ENCODE peak calls at places on chromosomes 3 and 15, in nine cellular contexts. M is ovary, X is stomach, Y is sigmoid colon, R is A549, Z is SK-N-SH, K is HepG2, A is H1, N is esophagus muscularis mucosa. C is an unnamed sample. For H3K4me1, the result is how much of the 10 kb centered on the place peaks cover.

GRCh38 chr3:37711721-37712120 is 150.0 kb upstream of the CTDSPL start:
- DNase-seq in M (no peak), X (no peak), Y (no peak), R (no peak), Z (no peak), K (no peak), A (no peak), N (no peak), C (no peak)

GRCh38 chr3:69833591-69833990 is 94.3 kb downstream of the MITF start:
- DNase-seq in M (no peak), X (no peak), Y (no peak), R (no peak), Z (no peak), K (no peak), A (no peak), N (no peak), C (no peak)

GRCh38 chr15:94526071-94526689 is 294.8 kb downstream of the MCTP2 start:
- DNase-seq in M (no peak), X (no peak), Y (no peak), R (no peak), Z (no peak), K (no peak), A (no peak), N (no peak), C (no peak)

GRCh38 chr3:107557743-107558142 is 35.0 kb downstream of the BBX start:
- DNase-seq in M (no peak), X (no peak), Y (no peak), R (no peak), Z (no peak), K (no peak), A (no peak), N (no peak), C (no peak)

GRCh38 chr3:61679103-61679502 is 117.7 kb downstream of the PTPRG start:
- DNase-seq in M (no peak), X (no peak), Y (no peak), R (no peak), Z (peak), K (no peak), A (no peak), N (no peak), C (no peak)

GRCh38 chr3:143465638-143466037 is 346.1 kb downstream of the CHST2 start:
- DNase-seq in M (no peak), X (no peak), Y (no peak), R (no peak), Z (no peak), K (no peak), A (no peak), N (no peak), C (no peak)

GRCh38 chr3:138774529-138775253 is 60.0 kb downstream of the PIK3CB start:
- DNase-seq in M (no peak), X (peak), Y (peak), R (peak), Z (peak), K (peak), A (peak), N (no peak), C (no peak)

GRCh38 chr3:189170559-189170958 is 1.2 kb upstream of the TPRG1 start:
- DNase-seq in M (no peak), X (peak), Y (no peak), R (no peak), Z (no peak), K (no peak), A (no peak), N (peak), C (no peak)

GRCh38 chr3:184336484-184337230 is 743 bp upstream of the FAM131A start:
- DNase-seq in M (no peak), X (peak), Y (peak), R (no peak), Z (peak), K (peak), A (peak), N (no peak), C (no peak)

GRCh38 chr3:169619793-169620192 is 43.7 kb downstream of the MECOM start:
- DNase-seq in M (no peak), X (no peak), Y (no peak), R (no peak), Z (no peak), K (no peak), A (no peak), N (no peak), C (no peak)

GRCh38 chr3:184227481-184227935 is 1.9 kb upstream of the VWA5B2 start:
- DNase-seq in M (no peak), X (peak), Y (no peak), R (peak), Z (peak), K (peak), A (peak), N (no peak), C (no peak)

GRCh38 chr3:179666436-179667035 is 13.7 kb downstream of the USP13 start:
- DNase-seq in M (peak), X (peak), Y (no peak), R (no peak), Z (peak), K (no peak), A (peak), N (no peak), C (no peak)

GRCh38 chr3:176074096-176074495 is 1123.2 kb downstream of the TBL1XR1 start:
- DNase-seq in M (no peak), X (no peak), Y (no peak), R (no peak), Z (no peak), K (no peak), A (no peak), N (no peak), C (no peak)

GRCh38 chr3:20930034-20930433 is 744.0 kb upstream of the SGO1 start:
- DNase-seq in M (no peak), X (peak), Y (no peak), R (no peak), Z (peak), K (no peak), A (no peak), N (no peak), C (no peak)

GRCh38 chr3:12993623-12994356 is 79.4 kb downstream of the IQSEC1 start:
- DNase-seq in M (peak), X (peak), Y (peak), R (peak), Z (peak), K (no peak), A (peak), N (no peak), C (no peak)

GRCh38 chr3:79769234-79769633 is 1.4 kb upstream of the ROBO1 start:
- DNase-seq in M (no peak), X (no peak), Y (no peak), R (no peak), Z (no peak), K (no peak), A (no peak), N (no peak), C (no peak)

GRCh38 chr3:99545941-99546580 is 92.3 kb upstream of the COL8A1 start:
- DNase-seq in M (no peak), X (no peak), Y (no peak), R (no peak), Z (no peak), K (no peak), A (no peak), N (no peak), C (no peak)

GRCh38 chr3:160482796-160483195 is 33.2 kb upstream of the TRIM59 start:
- DNase-seq in M (no peak), X (no peak), Y (no peak), R (no peak), Z (no peak), K (no peak), A (no peak), N (no peak), C (no peak)

GRCh38 chr3:49554639-49555265 is 475 bp downstream of the BSN start:
- DNase-seq in M (no peak), X (peak), Y (no peak), R (no peak), Z (no peak), K (no peak), A (peak), N (no peak), C (no peak)

GRCh38 chr3:78641703-78642102 is 1126.1 kb downstream of the ROBO1 start:
- DNase-seq in M (no peak), X (no peak), Y (no peak), R (no peak), Z (no peak), K (no peak), A (no peak), N (no peak), C (no peak)

GRCh38 chr3:67000006-67000405 is 1.9 kb downstream of the KBTBD8 start:
- DNase-seq in M (no peak), X (no peak), Y (no peak), R (no peak), Z (no peak), K (no peak), A (no peak), N (no peak), C (no peak)

GRCh38 chr3:114623420-114624046 is 329.7 kb downstream of the TIGIT start:
- DNase-seq in M (no peak), X (no peak), Y (no peak), R (no peak), Z (no peak), K (peak), A (no peak), N (no peak), C (no peak)

GRCh38 chr3:154684021-154684420 is 254.0 kb upstream of the GPR149 start:
- DNase-seq in M (no peak), X (no peak), Y (no peak), R (no peak), Z (no peak), K (peak), A (peak), N (no peak), C (no peak)

GRCh38 chr15:87610366-87610765 is 646.2 kb downstream of the NTRK3 start:
- DNase-seq in M (no peak), X (no peak), Y (no peak), R (no peak), Z (no peak), K (no peak), A (no peak), N (no peak), C (no peak)

GRCh38 chr3:45949432-45949831 is 6.2 kb downstream of the CXCR6 start:
- DNase-seq in M (no peak), X (no peak), Y (no peak), R (no peak), Z (no peak), K (no peak), A (no peak), N (no peak), C (no peak)
- H3K4me1 ChIP-seq in M (under half), X (under half), Y (under half), R (under half), Z (under half), K (under half), A (under half), N (under half), C (under half)

GRCh38 chr15:85622432-85622831 is 172.3 kb downstream of the KLHL25 start:
- DNase-seq in M (no peak), X (no peak), Y (no peak), R (no peak), Z (no peak), K (no peak), A (no peak), N (no peak), C (no peak)
- H3K4me3 ChIP-seq in M (peak), X (peak), Y (peak), R (no peak), Z (no peak), K (no peak), A (no peak), N (peak), C (peak)

GRCh38 chr3:120450914-120451669 is at the start of gene FSTL1:
- DNase-seq in M (peak), X (no peak), Y (peak), R (no peak), Z (peak), K (no peak), A (peak), N (no peak), C (no peak)
- TF ChIP-seq EP300 in M (no peak), X (no peak), Y (no peak), R (no peak), Z (no peak), K (no peak), A (no peak), N (no peak), C (no peak)

GRCh38 chr3:142213298-142213697 is 12.1 kb downstream of the GK5 start:
- DNase-seq in M (no peak), X (peak), Y (peak), R (no peak), Z (no peak), K (no peak), A (no peak), N (no peak), C (peak)

GRCh38 chr3:142218703-142219102 is 6.7 kb downstream of the GK5 start:
- DNase-seq in M (no peak), X (no peak), Y (no peak), R (no peak), Z (no peak), K (no peak), A (no peak), N (no peak), C (no peak)

GRCh38 chr3:142215111-142215510 is 10.3 kb downstream of the GK5 start:
- DNase-seq in M (no peak), X (no peak), Y (no peak), R (no peak), Z (no peak), K (no peak), A (no peak), N (no peak), C (no peak)

GRCh38 chr3:142211034-142211433 is 14.4 kb downstream of the GK5 start:
- DNase-seq in M (no peak), X (no peak), Y (no peak), R (no peak), Z (peak), K (no peak), A (no peak), N (no peak), C (no peak)

DNA sequence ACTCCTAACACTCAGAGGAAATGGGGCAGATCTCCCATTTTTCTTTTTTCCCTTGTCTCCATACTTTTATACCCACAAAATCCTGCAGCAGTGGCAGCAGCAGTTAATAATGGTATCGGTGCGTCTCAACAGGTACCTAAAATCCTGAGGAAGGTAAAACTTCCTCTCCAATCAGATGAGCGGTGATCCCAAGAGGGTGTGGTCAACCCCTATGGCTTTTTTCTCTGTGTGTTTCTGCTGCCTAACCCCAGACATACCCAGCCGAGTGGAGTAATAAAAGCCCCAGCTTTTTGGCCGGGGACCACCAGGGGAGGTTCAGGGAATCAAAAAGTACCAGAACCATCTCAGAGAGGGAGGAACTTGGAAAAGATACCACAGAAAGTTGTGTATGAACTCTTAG is 9.1 kb downstream of the GK5 start:
- DNase-seq in M (no peak), X (no peak), Y (no peak), R (no peak), Z (no peak), K (no peak), A (no peak), N (no peak), C (no peak)
- H3K4me1 ChIP-seq in M (under half), X (under half), Y (half or more), R (under half), Z (under half), K (under half), A (under half), N (under half), C (under half)

DNA sequence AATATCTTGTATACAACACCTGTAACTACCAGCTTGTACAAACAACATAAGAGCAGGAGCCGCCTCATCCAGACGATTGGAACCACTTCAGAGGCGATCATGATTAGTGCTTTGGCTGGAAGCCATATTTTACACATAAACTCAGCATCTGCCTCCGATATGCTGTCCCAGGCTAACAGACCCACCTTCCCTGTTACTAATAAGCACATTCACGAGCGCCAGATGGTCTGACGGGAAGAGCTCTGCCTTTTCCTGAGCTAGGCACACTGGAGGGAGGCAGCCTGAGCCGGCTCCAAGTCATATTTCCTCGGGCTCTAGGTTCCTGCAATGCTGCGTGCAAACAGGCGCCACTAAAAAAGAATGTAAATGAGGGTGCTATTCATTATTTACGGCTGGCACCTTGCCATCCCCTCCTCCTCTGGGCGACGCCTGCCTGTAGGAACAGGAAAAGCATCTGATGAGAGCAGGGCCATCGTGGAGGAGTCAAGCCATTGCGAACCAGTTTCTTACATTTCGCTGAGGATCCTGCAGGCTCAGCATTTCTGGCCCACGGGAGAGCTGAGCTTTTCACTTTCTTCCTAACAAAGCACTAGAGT is 98.2 kb downstream of the ANXA2 start:
- DNase-seq in M (peak), X (peak), Y (no peak), R (peak), Z (peak), K (no peak), A (no peak), N (peak), C (no peak)
- H3K4me3 ChIP-seq in M (no peak), X (no peak), Y (no peak), R (no peak), Z (no peak), K (no peak), A (no peak), N (no peak), C (no peak)

GRCh38 chr15:39273805-39274411 is 307.0 kb upstream of the THBS1 start:
- DNase-seq in M (no peak), X (peak), Y (no peak), R (peak), Z (no peak), K (peak), A (no peak), N (no peak), C (no peak)
- TF ChIP-seq EP300 in M (no peak), X (no peak), Y (no peak), R (peak), Z (no peak), K (peak), A (no peak), N (no peak), C (no peak)

GRCh38 chr15:67137951-67138935 is 72.8 kb downstream of the SMAD3 start:
- DNase-seq in M (no peak), X (no peak), Y (peak), R (no peak), Z (no peak), K (no peak), A (no peak), N (no peak), C (no peak)

GRCh38 chr15:67138946-67139855 is 73.8 kb downstream of the SMAD3 start:
- DNase-seq in M (no peak), X (no peak), Y (peak), R (no peak), Z (no peak), K (no peak), A (no peak), N (no peak), C (no peak)

GRCh38 chr15:67137319-67137718 is 71.9 kb downstream of the SMAD3 start:
- DNase-seq in M (no peak), X (no peak), Y (no peak), R (no peak), Z (no peak), K (no peak), A (no peak), N (no peak), C (no peak)

GRCh38 chr15:67142142-67143092 is 77.0 kb downstream of the SMAD3 start:
- DNase-seq in M (no peak), X (no peak), Y (peak), R (no peak), Z (peak), K (no peak), A (no peak), N (no peak), C (no peak)

GRCh38 chr15:67140078-67140833 is 74.9 kb downstream of the SMAD3 start:
- DNase-seq in M (no peak), X (no peak), Y (peak), R (no peak), Z (no peak), K (no peak), A (no peak), N (no peak), C (no peak)
- H3K4me1 ChIP-seq in M (under half), X (half or more), Y (half or more), R (half or more), Z (under half), K (half or more), A (under half), N (half or more), C (half or more)

GRCh38 chr3:112973325-112974177 is 1.4 kb downstream of the CD200R1 start:
- DNase-seq in M (no peak), X (no peak), Y (no peak), R (no peak), Z (no peak), K (no peak), A (no peak), N (no peak), C (no peak)
- H3K4me3 ChIP-seq in M (no peak), X (peak), Y (no peak), R (no peak), Z (no peak), K (no peak), A (no peak), N (peak), C (peak)

GRCh38 chr3:126051234-126051633 is 32.7 kb downstream of the SLC41A3 start:
- DNase-seq in M (no peak), X (no peak), Y (no peak), R (no peak), Z (no peak), K (no peak), A (no peak), N (no peak), C (no peak)

GRCh38 chr3:126050050-126050392 is 33.9 kb downstream of the SLC41A3 start:
- DNase-seq in M (no peak), X (no peak), Y (no peak), R (no peak), Z (no peak), K (no peak), A (no peak), N (no peak), C (no peak)

GRCh38 chr3:126051741-126052140 is 32.2 kb downstream of the SLC41A3 start:
- DNase-seq in M (no peak), X (no peak), Y (no peak), R (no peak), Z (no peak), K (no peak), A (no peak), N (no peak), C (no peak)

GRCh38 chr3:126049289-126050049 is 34.5 kb downstream of the SLC41A3 start:
- DNase-seq in M (no peak), X (no peak), Y (no peak), R (no peak), Z (no peak), K (peak), A (no peak), N (no peak), C (no peak)

GRCh38 chr3:126050626-126051025 is 33.3 kb downstream of the SLC41A3 start:
- DNase-seq in M (no peak), X (no peak), Y (no peak), R (no peak), Z (no peak), K (no peak), A (no peak), N (no peak), C (no peak)
- TF ChIP-seq EP300 in M (no peak), X (no peak), Y (no peak), R (no peak), Z (no peak), K (no peak), A (no peak), N (no peak), C (no peak)